ENCODE peak calls at places on chromosomes 5 and 9, in seven cellular contexts. T is PC-3, Y is cardiac muscle cell, U is GM23338, A is left ventricle myocardium inferior, R is thyroid gland, G is dorsolateral prefrontal cortex. X is an unnamed sample.

GRCh38 chr5:65172486-65173129 is 309.1 kb downstream of the ADAMTS6 start:
- DNase-seq in U (no peak), R (no peak), Y (no peak), T (no peak), A (no peak), G (no peak), X (peak; percentile 39)

GRCh38 chr9:134367061-134367460 is 40.8 kb downstream of the RXRA start:
- DNase-seq in R (no peak), T (no peak), A (no peak), G (no peak), Y (no peak), U (no peak), X (no peak)

GRCh38 chr5:177447611-177448243 is 1.1 kb downstream of the PRR7 start:
- DNase-seq in T (peak; percentile 95), R (peak; percentile 53), A (no peak), G (peak; percentile 92), U (peak; percentile 84), Y (peak; percentile 29), X (no peak)

GRCh38 chr5:41252036-41252435 is 38.7 kb upstream of the C6 start:
- DNase-seq in Y (no peak), G (no peak), U (no peak), A (no peak), T (peak; percentile 25), R (no peak), X (no peak)

GRCh38 chr5:73498057-73498992 is at the start of gene BTF3:
- DNase-seq in G (peak; percentile 99), U (peak; percentile 92), A (peak; percentile 95), R (peak; percentile 99), Y (peak; percentile 94), T (peak; percentile 92), X (peak; percentile 87)

GRCh38 chr9:94951591-94952115 is 225.2 kb downstream of the AOPEP start:
- DNase-seq in A (no peak), R (no peak), Y (no peak), G (no peak), U (no peak), T (no peak), X (no peak)

GRCh38 chr9:92140074-92140753 is 25.0 kb upstream of the SPTLC1 start:
- DNase-seq in A (peak; percentile 73), T (peak; percentile 73), R (peak; percentile 77), U (peak; percentile 85), Y (peak; percentile 85), G (peak; percentile 70), X (peak; percentile 46)

GRCh38 chr9:6884101-6884500 is 126.3 kb downstream of the KDM4C start:
- DNase-seq in R (no peak), A (no peak), U (no peak), T (no peak), G (no peak), Y (no peak), X (no peak)

GRCh38 chr5:65327582-65327981 is 154.1 kb downstream of the ADAMTS6 start:
- DNase-seq in R (no peak), T (peak; percentile 64), U (no peak), A (no peak), G (no peak), Y (no peak), X (no peak)

GRCh38 chr9:92974696-92975451 is 27.6 kb downstream of the FGD3 start:
- DNase-seq in R (no peak), G (no peak), U (no peak), T (peak; percentile 25), A (no peak), Y (no peak), X (no peak)

GRCh38 chr5:14184725-14185124 is 41.6 kb downstream of the TRIO start:
- DNase-seq in R (no peak), T (no peak), Y (no peak), U (no peak), A (no peak), G (no peak), X (no peak)

GRCh38 chr5:160851481-160851880 is 530 bp downstream of the ATP10B start:
- DNase-seq in G (no peak), T (no peak), U (no peak), R (no peak), A (no peak), Y (no peak), X (no peak)

GRCh38 chr5:145237843-145238242 is 597.3 kb downstream of the PRELID2 start:
- DNase-seq in R (peak; percentile 4), A (no peak), U (peak; percentile 98), T (peak; percentile 75), G (no peak), Y (peak; percentile 86), X (no peak)

GRCh38 chr9:123724211-123724831 is 205.6 kb downstream of the DENND1A start:
- DNase-seq in R (peak; percentile 42), T (no peak), U (peak; percentile 13), A (no peak), G (peak; percentile 45), Y (no peak), X (no peak)

GRCh38 chr5:154351566-154351965 is 94.2 kb upstream of the SAP30L start:
- DNase-seq in R (peak; percentile 32), G (no peak), T (peak; percentile 7), A (no peak), Y (no peak), U (no peak), X (no peak)

GRCh38 chr5:53366245-53366644 is 114.2 kb upstream of the FST start:
- DNase-seq in U (no peak), T (peak; percentile 86), A (no peak), G (no peak), R (no peak), Y (no peak), X (no peak)

GRCh38 chr9:20692554-20692953 is 8.5 kb downstream of the FOCAD start:
- DNase-seq in A (no peak), U (no peak), R (no peak), T (no peak), Y (peak; percentile 33), G (no peak), X (no peak)

GRCh38 chr5:135364416-135365262 is 34.4 kb downstream of the MACROH2A1 start:
- DNase-seq in A (no peak), T (peak; percentile 21), U (no peak), G (no peak), R (no peak), Y (no peak), X (no peak)

GRCh38 chr5:72510610-72511121 is 3.5 kb upstream of the ZNF366 start:
- DNase-seq in R (peak; percentile 25), G (peak; percentile 74), U (no peak), T (peak; percentile 48), A (no peak), Y (no peak), X (no peak)

GRCh38 chr5:59473611-59474010 is 419.9 kb downstream of the PDE4D start:
- DNase-seq in T (no peak), G (no peak), R (no peak), Y (no peak), U (no peak), A (no peak), X (no peak)

GRCh38 chr9:84862786-84863185 is 193.3 kb downstream of the NTRK2 start:
- DNase-seq in U (peak; percentile 89), G (no peak), Y (no peak), A (peak; percentile 28), R (peak; percentile 22), T (no peak), X (no peak)

GRCh38 chr9:91421987-91422765 is 1.5 kb downstream of the NFIL3 start:
- DNase-seq in U (no peak), T (no peak), G (no peak), R (peak; percentile 36), A (no peak), Y (peak; percentile 64), X (no peak)

GRCh38 chr5:168269950-168270349 is 21.5 kb upstream of the WWC1 start:
- DNase-seq in U (peak; percentile 45), G (no peak), Y (no peak), A (no peak), T (peak; percentile 28), R (peak; percentile 38), X (no peak)

GRCh38 chr5:16417392-16418074 is 48.1 kb downstream of the ZNF622 start:
- DNase-seq in G (no peak), A (no peak), U (no peak), Y (no peak), R (no peak), T (no peak), X (no peak)
- H3K27ac ChIP-seq in G (no peak overlapping the region), A (peak overlapping the region; percentile 83), U (no peak overlapping the region), Y (peak overlapping the region; percentile 74), R (no peak overlapping the region), T (no peak overlapping the region), X (no peak overlapping the region)

DNA sequence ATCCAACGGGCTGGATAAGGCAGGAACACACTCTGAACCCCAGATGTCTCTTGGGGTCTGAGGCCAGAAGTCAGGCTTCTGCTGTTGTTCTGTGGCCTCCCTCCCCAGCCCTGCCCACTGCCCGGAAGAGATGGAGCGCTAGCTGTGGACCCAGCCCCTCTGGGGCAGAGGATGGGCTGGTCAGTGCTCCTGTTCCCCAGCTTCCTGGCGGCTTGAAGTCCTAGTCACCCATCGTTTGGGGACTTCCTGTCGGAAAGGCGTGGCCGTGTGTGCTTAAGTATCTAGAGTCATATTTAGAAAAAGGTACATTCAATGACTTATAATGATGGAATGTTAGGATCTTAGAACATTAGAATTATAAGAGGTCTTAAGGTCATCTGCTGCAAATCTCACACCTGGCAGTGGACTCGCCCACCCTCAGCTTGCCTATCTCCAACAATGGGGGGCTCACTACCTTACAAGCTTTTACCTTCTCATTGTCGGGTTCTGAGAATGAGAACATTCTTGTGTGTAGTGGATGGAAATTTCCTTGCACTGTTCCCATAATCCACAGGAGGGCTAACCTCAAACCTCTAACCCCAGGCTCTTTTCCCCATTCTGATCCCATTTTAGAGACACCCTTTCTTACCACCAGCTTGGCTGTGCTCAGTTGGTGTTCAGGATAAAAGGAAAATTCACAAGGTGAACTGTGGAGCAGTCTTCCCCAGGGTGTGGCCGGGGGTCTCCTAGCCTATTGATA is 13.4 kb upstream of the AIF1L start:
- DNase-seq in U (no peak), R (no peak), A (no peak), Y (no peak), T (peak; percentile 72), G (no peak), X (no peak)
- H3K27ac ChIP-seq in U (no peak overlapping the region), R (no peak overlapping the region), A (peak overlapping the region; percentile 64), Y (no peak overlapping the region), T (no peak overlapping the region), G (no peak overlapping the region), X (no peak overlapping the region)

DNA sequence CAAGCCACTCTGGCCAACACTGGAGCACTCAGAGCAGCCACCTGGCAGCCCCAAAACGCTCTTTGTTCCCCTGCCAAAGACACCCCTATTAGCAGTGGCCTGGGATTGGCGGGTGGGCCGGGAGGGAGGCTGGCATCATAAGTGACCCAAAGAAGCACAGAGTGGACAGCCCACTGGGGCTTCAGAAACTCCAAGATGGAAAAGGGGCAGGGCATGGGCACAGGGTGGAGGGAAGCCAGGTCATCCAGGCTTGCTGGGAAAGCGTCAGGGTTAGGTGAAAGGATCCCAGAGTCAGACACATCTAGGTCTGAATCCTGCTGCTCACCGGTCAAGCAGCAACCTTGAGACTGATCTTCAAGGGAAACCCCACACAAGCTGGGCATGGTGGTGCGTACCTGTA is 14.8 kb downstream of the EEIG1 start:
- DNase-seq in U (no peak), Y (no peak), A (no peak), T (no peak), R (no peak), G (no peak), X (no peak)
- H3K27ac ChIP-seq in U (peak overlapping the region; percentile 92), Y (peak overlapping the region; percentile 90), A (peak overlapping the region; percentile 91), T (peak overlapping the region; percentile 71), R (peak overlapping the region; percentile 95), G (peak overlapping the region; percentile 99), X (peak overlapping the region; percentile 84)

DNA sequence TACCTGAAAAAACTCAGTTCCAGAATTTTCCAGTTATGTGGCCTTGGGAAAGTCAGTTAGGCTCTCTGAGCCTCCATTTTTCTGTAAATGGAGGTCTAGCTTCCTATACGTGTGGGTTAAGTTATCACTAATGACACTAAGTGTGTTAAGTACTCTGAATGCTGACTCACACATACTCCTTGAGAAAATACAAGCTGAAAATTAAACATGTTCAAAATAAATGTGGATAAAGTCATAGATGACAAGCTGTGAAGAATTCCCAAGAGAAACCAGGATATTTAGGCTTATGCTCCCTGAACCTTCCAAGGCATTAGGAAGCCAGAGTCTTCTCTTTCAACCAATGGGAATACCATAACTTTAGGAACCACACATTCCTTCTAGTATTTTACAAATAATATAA is 58.2 kb downstream of the ABCA1 start:
- DNase-seq in T (no peak), G (no peak), Y (no peak), A (no peak), R (no peak), U (no peak), X (no peak)
- H3K27ac ChIP-seq in T (peak overlapping the region; percentile 48), G (no peak overlapping the region), Y (peak overlapping the region; percentile 82), A (peak overlapping the region; percentile 79), R (peak overlapping the region; percentile 88), U (no peak overlapping the region), X (no peak overlapping the region)

X was measured in naive thymus-derived CD4-positive, alpha-beta T cell.